ENCODE peak calls at places on chromosomes 5 and 9, in eight cellular contexts. E, B, Y, M, D, S, Q and G are unnamed samples.

GRCh38 chr9:132681561-132681960 is 11.3 kb downstream of the GTF3C4 start:
- DNase-seq in E (no peak), B (no peak), Y (no peak), M (no peak), D (no peak), S (no peak), Q (no peak), G (no peak)

GRCh38 chr9:135849186-135849585 is 58.2 kb downstream of the CAMSAP1 start:
- DNase-seq in E (no peak), B (no peak), Y (no peak), M (no peak), D (no peak), S (no peak), Q (no peak), G (no peak)

GRCh38 chr5:150616024-150616470 is 24.4 kb upstream of the SYNPO start:
- DNase-seq in E (peak), B (no peak), Y (no peak), M (peak), D (no peak), S (no peak), Q (no peak), G (no peak)

GRCh38 chr5:95823738-95824609 is 1.4 kb upstream of the GLRX start:
- DNase-seq in E (peak), B (no peak), Y (peak), M (peak), D (no peak), S (peak), Q (no peak), G (peak)

GRCh38 chr9:1050125-1050895 is at the start of gene DMRT2:
- DNase-seq in E (no peak), B (no peak), Y (peak), M (peak), D (peak), S (peak), Q (peak), G (peak)

GRCh38 chr9:18890372-18890771 is 142.6 kb downstream of the SAXO1 start:
- DNase-seq in E (no peak), B (no peak), Y (peak), M (peak), D (no peak), S (no peak), Q (no peak), G (no peak)

GRCh38 chr5:154779105-154779504 is 23.9 kb downstream of the LARP1 start:
- DNase-seq in E (no peak), B (no peak), Y (peak), M (peak), D (no peak), S (peak), Q (no peak), G (no peak)

GRCh38 chr5:9149988-9150387 is 395.9 kb downstream of the SEMA5A start:
- DNase-seq in E (no peak), B (no peak), Y (peak), M (peak), D (no peak), S (peak), Q (no peak), G (no peak)

GRCh38 chr9:3880851-3881250 is 355.1 kb upstream of the RFX3 start:
- DNase-seq in E (no peak), B (no peak), Y (peak), M (peak), D (no peak), S (peak), Q (no peak), G (no peak)

GRCh38 chr9:135506327-135507103 is 6.0 kb downstream of the MRPS2 start:
- DNase-seq in E (no peak), B (no peak), Y (no peak), M (no peak), D (peak), S (no peak), Q (no peak), G (peak)

GRCh38 chr9:971901-972511 is 4.4 kb upstream of the DMRT3 start:
- DNase-seq in E (no peak), B (no peak), Y (no peak), M (no peak), D (peak), S (no peak), Q (no peak), G (peak)

GRCh38 chr9:111483862-111484563 is at the start of gene ECPAS:
- DNase-seq in E (peak), B (peak), Y (peak), M (peak), D (peak), S (peak), Q (peak), G (peak)

GRCh38 chr9:112894031-112894430 is 3.4 kb upstream of the SLC46A2 start:
- DNase-seq in E (no peak), B (no peak), Y (peak), M (no peak), D (no peak), S (no peak), Q (no peak), G (no peak)

GRCh38 chr5:133565993-133566392 is 46.3 kb downstream of the FSTL4 start:
- DNase-seq in E (peak), B (peak), Y (peak), M (peak), D (peak), S (peak), Q (no peak), G (peak)

GRCh38 chr5:123806644-123807043 is 294.7 kb downstream of the CSNK1G3 start:
- DNase-seq in E (no peak), B (no peak), Y (no peak), M (no peak), D (no peak), S (no peak), Q (no peak), G (no peak)

GRCh38 chr5:154258531-154259217 is 68.1 kb downstream of the GALNT10 start:
- DNase-seq in E (no peak), B (no peak), Y (no peak), M (no peak), D (no peak), S (no peak), Q (no peak), G (no peak)

GRCh38 chr9:123517512-123517911 is 161.5 kb downstream of the CRB2 start:
- DNase-seq in E (no peak), B (no peak), Y (no peak), M (no peak), D (no peak), S (no peak), Q (no peak), G (no peak)

GRCh38 chr9:127712371-127712770 is 3.1 kb downstream of the PTRH1 start:
- DNase-seq in E (no peak), B (no peak), Y (no peak), M (no peak), D (no peak), S (no peak), Q (no peak), G (no peak)

GRCh38 chr5:68424799-68425537 is 209.4 kb downstream of the PIK3R1 start:
- DNase-seq in E (peak), B (no peak), Y (peak), M (peak), D (no peak), S (no peak), Q (no peak), G (no peak)